ENCODE peak calls at places on chromosomes 7 and 10, in nine cellular contexts. One of them, this sample, is unnamed.

GRCh38 chr7:81036041-81036440 is 117.2 kb upstream of the SEMA3C start:
- DNase-seq in PC-3: no peak
- DNase-seq in neuronal stem cell: no peak
- DNase-seq in kidney: no peak
- DNase-seq in Karpas-422: no peak
- DNase-seq in neural progenitor cell: no peak
- DNase-seq in GM12878: no peak
- DNase-seq in DND-41: no peak
- DNase-seq in GM23248: peak; percentile 21
- DNase-seq in this sample: no peak

GRCh38 chr10:126104767-126105166 is 208.4 kb downstream of the FANK1 start:
- DNase-seq in PC-3: no peak
- DNase-seq in neuronal stem cell: no peak
- DNase-seq in kidney: peak; percentile 82
- DNase-seq in Karpas-422: no peak
- DNase-seq in neural progenitor cell: no peak
- DNase-seq in GM12878: no peak
- DNase-seq in DND-41: no peak
- DNase-seq in GM23248: no peak
- DNase-seq in this sample: no peak

GRCh38 chr10:44186150-44186549 is 198.7 kb downstream of the CXCL12 start:
- DNase-seq in PC-3: no peak
- DNase-seq in neuronal stem cell: no peak
- DNase-seq in kidney: no peak
- DNase-seq in Karpas-422: no peak
- DNase-seq in neural progenitor cell: no peak
- DNase-seq in GM12878: no peak
- DNase-seq in DND-41: no peak
- DNase-seq in GM23248: peak; percentile 51
- DNase-seq in this sample: no peak

GRCh38 chr10:29647483-29647882 is 12.7 kb upstream of the SVIL start:
- DNase-seq in PC-3: no peak
- DNase-seq in neuronal stem cell: no peak
- DNase-seq in kidney: no peak
- DNase-seq in Karpas-422: peak; percentile 54
- DNase-seq in neural progenitor cell: no peak
- DNase-seq in GM12878: no peak
- DNase-seq in DND-41: no peak
- DNase-seq in GM23248: no peak
- DNase-seq in this sample: no peak

GRCh38 chr10:122461367-122461728 is at the start of gene HTRA1:
- DNase-seq in PC-3: peak; percentile 45
- DNase-seq in neuronal stem cell: peak; percentile 43
- DNase-seq in kidney: peak; percentile 92
- DNase-seq in Karpas-422: no peak
- DNase-seq in neural progenitor cell: peak; percentile 89
- DNase-seq in GM12878: no peak
- DNase-seq in DND-41: no peak
- DNase-seq in GM23248: peak; percentile 86
- DNase-seq in this sample: no peak

GRCh38 chr10:124225468-124226270 is 132.3 kb upstream of the CHST15 start:
- DNase-seq in PC-3: no peak
- DNase-seq in neuronal stem cell: no peak
- DNase-seq in kidney: no peak
- DNase-seq in Karpas-422: peak; percentile 81
- DNase-seq in neural progenitor cell: no peak
- DNase-seq in GM12878: no peak
- DNase-seq in DND-41: peak; percentile 38
- DNase-seq in GM23248: no peak
- DNase-seq in this sample: no peak

GRCh38 chr10:89837173-89838001 is 136.0 kb downstream of the KIF20B start:
- DNase-seq in PC-3: peak; percentile 1
- DNase-seq in neuronal stem cell: no peak
- DNase-seq in kidney: peak; percentile 75
- DNase-seq in Karpas-422: no peak
- DNase-seq in neural progenitor cell: no peak
- DNase-seq in GM12878: no peak
- DNase-seq in DND-41: no peak
- DNase-seq in GM23248: peak; percentile 43
- DNase-seq in this sample: no peak

GRCh38 chr10:132592790-132593788 is 55.5 kb downstream of the INPP5A start:
- DNase-seq in PC-3: no peak
- DNase-seq in neuronal stem cell: no peak
- DNase-seq in kidney: no peak
- DNase-seq in Karpas-422: no peak
- DNase-seq in neural progenitor cell: no peak
- DNase-seq in GM12878: peak; percentile 62
- DNase-seq in DND-41: no peak
- DNase-seq in GM23248: no peak
- DNase-seq in this sample: no peak

GRCh38 chr10:64571053-64571452 is 1049.9 kb downstream of the REEP3 start:
- DNase-seq in PC-3: no peak
- DNase-seq in neuronal stem cell: no peak
- DNase-seq in kidney: no peak
- DNase-seq in Karpas-422: no peak
- DNase-seq in neural progenitor cell: no peak
- DNase-seq in GM12878: no peak
- DNase-seq in DND-41: no peak
- DNase-seq in GM23248: no peak
- DNase-seq in this sample: no peak

GRCh38 chr7:131904750-131905327 is 348.4 kb upstream of the PODXL start:
- DNase-seq in PC-3: no peak
- DNase-seq in neuronal stem cell: no peak
- DNase-seq in kidney: no peak
- DNase-seq in Karpas-422: no peak
- DNase-seq in neural progenitor cell: peak; percentile 17
- DNase-seq in GM12878: no peak
- DNase-seq in DND-41: no peak
- DNase-seq in GM23248: no peak
- DNase-seq in this sample: no peak

GRCh38 chr10:45513586-45513985 is 139.6 kb downstream of the ALOX5 start:
- DNase-seq in PC-3: no peak
- DNase-seq in neuronal stem cell: no peak
- DNase-seq in kidney: no peak
- DNase-seq in Karpas-422: no peak
- DNase-seq in neural progenitor cell: no peak
- DNase-seq in GM12878: no peak
- DNase-seq in DND-41: no peak
- DNase-seq in GM23248: no peak
- DNase-seq in this sample: no peak

GRCh38 chr10:90959826-90960225 is 38.9 kb upstream of the ANKRD1 start:
- DNase-seq in PC-3: no peak
- DNase-seq in neuronal stem cell: no peak
- DNase-seq in kidney: no peak
- DNase-seq in Karpas-422: no peak
- DNase-seq in neural progenitor cell: no peak
- DNase-seq in GM12878: no peak
- DNase-seq in DND-41: no peak
- DNase-seq in GM23248: no peak
- DNase-seq in this sample: no peak

GRCh38 chr10:68156373-68157185 is 47.3 kb downstream of the MYPN start:
- DNase-seq in PC-3: peak; percentile 97
- DNase-seq in neuronal stem cell: peak; percentile 36
- DNase-seq in kidney: no peak
- DNase-seq in Karpas-422: peak; percentile 83
- DNase-seq in neural progenitor cell: peak; percentile 62
- DNase-seq in GM12878: no peak
- DNase-seq in DND-41: peak; percentile 63
- DNase-seq in GM23248: peak; percentile 84
- DNase-seq in this sample: peak; percentile 59

GRCh38 chr7:99919814-99920618 is 686 bp upstream of the TRIM4 start:
- DNase-seq in PC-3: no peak
- DNase-seq in neuronal stem cell: no peak
- DNase-seq in kidney: no peak
- DNase-seq in Karpas-422: peak; percentile 47
- DNase-seq in neural progenitor cell: no peak
- DNase-seq in GM12878: no peak
- DNase-seq in DND-41: no peak
- DNase-seq in GM23248: peak; percentile 29
- DNase-seq in this sample: no peak

GRCh38 chr7:40921589-40922315 is 781.1 kb downstream of the INHBA start:
- DNase-seq in PC-3: no peak
- DNase-seq in neuronal stem cell: no peak
- DNase-seq in kidney: no peak
- DNase-seq in Karpas-422: no peak
- DNase-seq in neural progenitor cell: no peak
- DNase-seq in GM12878: no peak
- DNase-seq in DND-41: no peak
- DNase-seq in GM23248: peak; percentile 48
- DNase-seq in this sample: no peak

GRCh38 chr10:110512461-110513187 is 14.9 kb downstream of the DUSP5 start:
- DNase-seq in PC-3: peak; percentile 80
- DNase-seq in neuronal stem cell: no peak
- DNase-seq in kidney: no peak
- DNase-seq in Karpas-422: no peak
- DNase-seq in neural progenitor cell: no peak
- DNase-seq in GM12878: no peak
- DNase-seq in DND-41: no peak
- DNase-seq in GM23248: peak; percentile 91
- DNase-seq in this sample: no peak

GRCh38 chr7:24436131-24436920 is 136.9 kb upstream of the PALS2 start:
- DNase-seq in PC-3: no peak
- DNase-seq in neuronal stem cell: no peak
- DNase-seq in kidney: no peak
- DNase-seq in Karpas-422: no peak
- DNase-seq in neural progenitor cell: no peak
- DNase-seq in GM12878: no peak
- DNase-seq in DND-41: no peak
- DNase-seq in GM23248: no peak
- DNase-seq in this sample: peak; percentile 90

GRCh38 chr10:25059990-25060389 is 43.6 kb downstream of the THNSL1 start:
- DNase-seq in PC-3: peak; percentile 89
- DNase-seq in neuronal stem cell: no peak
- DNase-seq in kidney: peak; percentile 74
- DNase-seq in Karpas-422: no peak
- DNase-seq in neural progenitor cell: no peak
- DNase-seq in GM12878: no peak
- DNase-seq in DND-41: no peak
- DNase-seq in GM23248: peak; percentile 91
- DNase-seq in this sample: no peak

GRCh38 chr7:134155871-134156270 is 28.7 kb downstream of the LRGUK start:
- DNase-seq in PC-3: no peak
- DNase-seq in neuronal stem cell: no peak
- DNase-seq in kidney: no peak
- DNase-seq in Karpas-422: no peak
- DNase-seq in neural progenitor cell: no peak
- DNase-seq in GM12878: no peak
- DNase-seq in DND-41: no peak
- DNase-seq in GM23248: no peak
- DNase-seq in this sample: no peak
- H3K9me3 ChIP-seq in PC-3: no peaks in the 10 kb centered on the region
- H3K9me3 ChIP-seq in neuronal stem cell: no peaks in the 10 kb centered on the region
- H3K9me3 ChIP-seq in kidney: no peaks in the 10 kb centered on the region
- H3K9me3 ChIP-seq in Karpas-422: no peaks in the 10 kb centered on the region
- H3K9me3 ChIP-seq in neural progenitor cell: no peaks in the 10 kb centered on the region
- H3K9me3 ChIP-seq in GM12878: no peaks in the 10 kb centered on the region
- H3K9me3 ChIP-seq in DND-41: no peaks in the 10 kb centered on the region
- H3K9me3 ChIP-seq in GM23248: no peaks in the 10 kb centered on the region
- H3K9me3 ChIP-seq in this sample: no peaks in the 10 kb centered on the region

DNA sequence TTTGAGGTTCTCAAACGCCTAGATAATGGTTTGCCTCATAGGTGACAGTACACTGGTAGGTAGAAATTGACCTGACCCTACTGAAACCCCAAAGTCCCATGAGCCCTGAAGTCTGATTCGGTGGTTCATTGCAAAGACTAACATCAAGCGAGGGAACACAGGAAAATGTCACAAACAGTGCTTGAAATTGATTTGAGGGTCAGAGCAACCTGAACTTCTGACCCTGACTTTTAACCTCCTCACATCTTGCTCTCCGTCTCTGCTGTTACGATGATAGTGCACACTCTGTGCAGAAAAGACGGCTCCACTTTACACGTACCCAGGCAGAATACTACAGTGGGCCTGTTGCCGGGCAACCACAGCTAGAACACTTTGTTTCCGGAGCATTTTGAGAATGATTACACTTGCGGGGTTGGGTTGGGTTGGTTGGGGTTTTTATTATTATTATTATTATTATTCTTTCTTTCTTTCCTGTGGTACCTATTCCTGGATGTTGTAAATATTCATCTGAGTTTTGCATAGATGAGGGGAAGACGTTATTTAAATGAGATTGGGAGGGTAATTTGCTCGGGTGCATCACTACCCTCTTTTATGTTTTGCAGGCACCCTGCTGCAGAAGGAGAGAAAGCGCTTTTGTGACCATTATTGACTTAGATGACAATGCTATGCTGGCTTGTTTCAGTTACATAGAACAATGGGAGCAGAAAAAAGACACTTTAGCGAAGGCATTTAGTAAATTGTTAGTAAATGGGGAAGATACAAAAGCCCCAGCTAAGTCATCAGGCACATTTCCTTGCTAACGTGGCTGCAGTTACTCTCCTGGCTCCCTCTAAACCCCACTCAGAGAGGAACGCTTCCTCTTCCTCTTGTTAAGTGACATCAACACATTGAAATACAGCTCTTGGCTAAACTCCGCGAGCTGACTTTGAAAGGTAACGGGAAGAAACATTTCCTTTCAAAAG is 438.2 kb upstream of the NRP1 start:
- DNase-seq in PC-3: no peak
- DNase-seq in neuronal stem cell: peak; percentile 39
- DNase-seq in kidney: no peak
- DNase-seq in Karpas-422: peak; percentile 64
- DNase-seq in neural progenitor cell: peak; percentile 84
- DNase-seq in GM12878: no peak
- DNase-seq in DND-41: no peak
- DNase-seq in GM23248: peak; percentile 11
- DNase-seq in this sample: peak; percentile 62
- H3K9ac ChIP-seq in PC-3: no peak overlapping the region
- H3K9ac ChIP-seq in neuronal stem cell: no peak overlapping the region
- H3K9ac ChIP-seq in kidney: no peak overlapping the region
- H3K9ac ChIP-seq in Karpas-422: peak overlapping the region; percentile 47
- H3K9ac ChIP-seq in neural progenitor cell: no peak overlapping the region
- H3K9ac ChIP-seq in GM12878: no peak overlapping the region
- H3K9ac ChIP-seq in DND-41: no peak overlapping the region
- H3K9ac ChIP-seq in GM23248: no peak overlapping the region
- H3K9ac ChIP-seq in this sample: no peak overlapping the region

DNA sequence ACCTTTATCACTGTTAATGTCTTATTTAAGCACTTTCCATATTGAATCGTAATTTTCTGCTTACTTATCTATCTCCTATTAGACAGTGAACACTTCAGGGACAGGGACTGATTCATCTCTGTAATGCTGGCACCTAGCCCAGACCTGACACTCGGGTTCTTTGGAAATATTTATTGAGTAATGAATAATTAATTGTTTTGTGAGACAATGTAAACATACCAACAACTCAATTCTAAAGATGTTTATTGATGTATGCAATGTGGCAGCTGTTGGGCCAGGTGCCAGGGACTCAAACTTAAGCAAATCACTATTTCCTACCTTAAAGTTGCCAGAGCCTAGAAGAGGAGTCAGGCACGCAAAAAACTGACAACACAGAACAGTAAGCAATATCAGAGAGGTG is 63.7 kb upstream of the BMPER start:
- DNase-seq in PC-3: peak; percentile 56
- DNase-seq in neuronal stem cell: no peak
- DNase-seq in kidney: no peak
- DNase-seq in Karpas-422: no peak
- DNase-seq in neural progenitor cell: no peak
- DNase-seq in GM12878: no peak
- DNase-seq in DND-41: no peak
- DNase-seq in GM23248: peak; percentile 63
- DNase-seq in this sample: no peak
- H3K4me1 ChIP-seq in PC-3: peaks cover 16% of the 10 kb centered on the region
- H3K4me1 ChIP-seq in neuronal stem cell: no peaks in the 10 kb centered on the region
- H3K4me1 ChIP-seq in kidney: no peaks in the 10 kb centered on the region
- H3K4me1 ChIP-seq in Karpas-422: no peaks in the 10 kb centered on the region
- H3K4me1 ChIP-seq in neural progenitor cell: no peaks in the 10 kb centered on the region
- H3K4me1 ChIP-seq in GM12878: no peaks in the 10 kb centered on the region
- H3K4me1 ChIP-seq in DND-41: no peaks in the 10 kb centered on the region
- H3K4me1 ChIP-seq in GM23248: peaks cover 21% of the 10 kb centered on the region
- H3K4me1 ChIP-seq in this sample: no peaks in the 10 kb centered on the region

GRCh38 chr7:32515890-32516550 is 20.7 kb downstream of the AVL9 start:
- DNase-seq in PC-3: no peak
- DNase-seq in neuronal stem cell: no peak
- DNase-seq in kidney: no peak
- DNase-seq in Karpas-422: no peak
- DNase-seq in neural progenitor cell: no peak
- DNase-seq in GM12878: no peak
- DNase-seq in DND-41: no peak
- DNase-seq in GM23248: peak; percentile 6
- DNase-seq in this sample: no peak
- H3K9me3 ChIP-seq in PC-3: peaks cover 26% of the 10 kb centered on the region
- H3K9me3 ChIP-seq in neuronal stem cell: peaks cover 73% of the 10 kb centered on the region
- H3K9me3 ChIP-seq in kidney: no peaks in the 10 kb centered on the region
- H3K9me3 ChIP-seq in Karpas-422: peaks cover 34% of the 10 kb centered on the region
- H3K9me3 ChIP-seq in neural progenitor cell: peaks cover 30% of the 10 kb centered on the region
- H3K9me3 ChIP-seq in GM12878: peaks cover 19% of the 10 kb centered on the region
- H3K9me3 ChIP-seq in DND-41: peaks cover 52% of the 10 kb centered on the region
- H3K9me3 ChIP-seq in GM23248: peaks cover 5% of the 10 kb centered on the region
- H3K9me3 ChIP-seq in this sample: peaks cover 95% of the 10 kb centered on the region

This sample was measured in NT2/D1.